ENCODE peak calls at places on chromosomes 4 and X, in eight cellular contexts. One of them, this sample, is unnamed.

GRCh38 chr4:91936301-91936700 is 367.5 kb upstream of the GRID2 start:
- DNase-seq in substantia nigra: no peak
- DNase-seq in T-helper 1 cell: no peak
- DNase-seq in NCI-H774: no peak
- DNase-seq in prostate gland: no peak
- DNase-seq in stimulated activated naive CD8-positive, alpha-beta T cell treated with anti-CD3 and anti-CD28 coated beads, Interleukin-15, Interleukin-2, amounts not matched to agents 100 U/mL and 50 U/mL, for 24 hours: no peak
- DNase-seq in lower lobe of right lung: no peak
- DNase-seq in cardiac fibroblast: peak; percentile 82
- DNase-seq in this sample: no peak

GRCh38 chr4:136009258-136009832 is 1522.9 kb downstream of the PCDH18 start:
- DNase-seq in T-helper 1 cell: no peak
- DNase-seq in lower lobe of right lung: no peak
- DNase-seq in stimulated activated naive CD8-positive, alpha-beta T cell treated with anti-CD3 and anti-CD28 coated beads, Interleukin-15, Interleukin-2, amounts not matched to agents 100 U/mL and 50 U/mL, for 24 hours: no peak
- DNase-seq in NCI-H774: no peak
- DNase-seq in cardiac fibroblast: no peak
- DNase-seq in substantia nigra: no peak
- DNase-seq in prostate gland: no peak
- DNase-seq in this sample: no peak

GRCh38 chr4:42915484-42915883 is 23.0 kb downstream of the GRXCR1 start:
- DNase-seq in lower lobe of right lung: no peak
- DNase-seq in T-helper 1 cell: no peak
- DNase-seq in cardiac fibroblast: no peak
- DNase-seq in NCI-H774: no peak
- DNase-seq in stimulated activated naive CD8-positive, alpha-beta T cell treated with anti-CD3 and anti-CD28 coated beads, Interleukin-15, Interleukin-2, amounts not matched to agents 100 U/mL and 50 U/mL, for 24 hours: no peak
- DNase-seq in substantia nigra: no peak
- DNase-seq in prostate gland: no peak
- DNase-seq in this sample: no peak

GRCh38 chrX:13473666-13474516 is 95.5 kb upstream of the EGFL6 start:
- DNase-seq in cardiac fibroblast: peak; percentile 56
- DNase-seq in T-helper 1 cell: no peak
- DNase-seq in substantia nigra: no peak
- DNase-seq in stimulated activated naive CD8-positive, alpha-beta T cell treated with anti-CD3 and anti-CD28 coated beads, Interleukin-15, Interleukin-2, amounts not matched to agents 100 U/mL and 50 U/mL, for 24 hours: no peak
- DNase-seq in prostate gland: no peak
- DNase-seq in lower lobe of right lung: no peak
- DNase-seq in NCI-H774: no peak
- DNase-seq in this sample: no peak

GRCh38 chr4:44912980-44913379 is 186.6 kb upstream of the GNPDA2 start:
- DNase-seq in lower lobe of right lung: no peak
- DNase-seq in prostate gland: no peak
- DNase-seq in stimulated activated naive CD8-positive, alpha-beta T cell treated with anti-CD3 and anti-CD28 coated beads, Interleukin-15, Interleukin-2, amounts not matched to agents 100 U/mL and 50 U/mL, for 24 hours: no peak
- DNase-seq in cardiac fibroblast: no peak
- DNase-seq in T-helper 1 cell: no peak
- DNase-seq in substantia nigra: no peak
- DNase-seq in NCI-H774: no peak
- DNase-seq in this sample: no peak

GRCh38 chr4:1289232-1290164 is at the start of gene MAEA:
- DNase-seq in NCI-H774: peak; percentile 94
- DNase-seq in cardiac fibroblast: peak; percentile 96
- DNase-seq in substantia nigra: peak; percentile 97
- DNase-seq in lower lobe of right lung: peak; percentile 97
- DNase-seq in T-helper 1 cell: peak; percentile 90
- DNase-seq in prostate gland: peak; percentile 96
- DNase-seq in stimulated activated naive CD8-positive, alpha-beta T cell treated with anti-CD3 and anti-CD28 coated beads, Interleukin-15, Interleukin-2, amounts not matched to agents 100 U/mL and 50 U/mL, for 24 hours: peak; percentile 97
- DNase-seq in this sample: peak; percentile 98

GRCh38 chr4:99473131-99473530 is 37.7 kb upstream of the C4orf17 start:
- DNase-seq in prostate gland: no peak
- DNase-seq in substantia nigra: no peak
- DNase-seq in NCI-H774: no peak
- DNase-seq in T-helper 1 cell: no peak
- DNase-seq in stimulated activated naive CD8-positive, alpha-beta T cell treated with anti-CD3 and anti-CD28 coated beads, Interleukin-15, Interleukin-2, amounts not matched to agents 100 U/mL and 50 U/mL, for 24 hours: no peak
- DNase-seq in cardiac fibroblast: no peak
- DNase-seq in lower lobe of right lung: no peak
- DNase-seq in this sample: no peak

GRCh38 chr4:52983563-52984303 is 121.6 kb downstream of the RASL11B start:
- DNase-seq in lower lobe of right lung: no peak
- DNase-seq in NCI-H774: peak; percentile 44
- DNase-seq in prostate gland: peak; percentile 42
- DNase-seq in cardiac fibroblast: peak; percentile 75
- DNase-seq in T-helper 1 cell: no peak
- DNase-seq in stimulated activated naive CD8-positive, alpha-beta T cell treated with anti-CD3 and anti-CD28 coated beads, Interleukin-15, Interleukin-2, amounts not matched to agents 100 U/mL and 50 U/mL, for 24 hours: no peak
- DNase-seq in substantia nigra: no peak
- DNase-seq in this sample: no peak

GRCh38 chr4:81084029-81084428 is 53.5 kb downstream of the BMP3 start:
- DNase-seq in stimulated activated naive CD8-positive, alpha-beta T cell treated with anti-CD3 and anti-CD28 coated beads, Interleukin-15, Interleukin-2, amounts not matched to agents 100 U/mL and 50 U/mL, for 24 hours: no peak
- DNase-seq in lower lobe of right lung: no peak
- DNase-seq in T-helper 1 cell: no peak
- DNase-seq in cardiac fibroblast: peak; percentile 48
- DNase-seq in prostate gland: peak; percentile 10
- DNase-seq in NCI-H774: no peak
- DNase-seq in substantia nigra: no peak
- DNase-seq in this sample: no peak

GRCh38 chr4:143700060-143700419 is 435 bp downstream of the FREM3 start:
- DNase-seq in prostate gland: no peak
- DNase-seq in cardiac fibroblast: peak; percentile 4
- DNase-seq in substantia nigra: no peak
- DNase-seq in NCI-H774: no peak
- DNase-seq in T-helper 1 cell: no peak
- DNase-seq in stimulated activated naive CD8-positive, alpha-beta T cell treated with anti-CD3 and anti-CD28 coated beads, Interleukin-15, Interleukin-2, amounts not matched to agents 100 U/mL and 50 U/mL, for 24 hours: peak; percentile 6
- DNase-seq in lower lobe of right lung: no peak
- DNase-seq in this sample: peak; percentile 56

GRCh38 chr4:162239992-162240769 is 76.4 kb upstream of the FSTL5 start:
- DNase-seq in T-helper 1 cell: no peak
- DNase-seq in prostate gland: no peak
- DNase-seq in cardiac fibroblast: no peak
- DNase-seq in lower lobe of right lung: no peak
- DNase-seq in stimulated activated naive CD8-positive, alpha-beta T cell treated with anti-CD3 and anti-CD28 coated beads, Interleukin-15, Interleukin-2, amounts not matched to agents 100 U/mL and 50 U/mL, for 24 hours: no peak
- DNase-seq in NCI-H774: no peak
- DNase-seq in substantia nigra: no peak
- DNase-seq in this sample: no peak

GRCh38 chrX:129144172-129145038 is 378.9 kb downstream of the SMARCA1 start:
- DNase-seq in lower lobe of right lung: no peak
- DNase-seq in substantia nigra: no peak
- DNase-seq in NCI-H774: no peak
- DNase-seq in stimulated activated naive CD8-positive, alpha-beta T cell treated with anti-CD3 and anti-CD28 coated beads, Interleukin-15, Interleukin-2, amounts not matched to agents 100 U/mL and 50 U/mL, for 24 hours: no peak
- DNase-seq in prostate gland: no peak
- DNase-seq in cardiac fibroblast: no peak
- DNase-seq in T-helper 1 cell: no peak
- DNase-seq in this sample: no peak

GRCh38 chr4:158168606-158169005 is 4.2 kb downstream of the GASK1B start:
- DNase-seq in cardiac fibroblast: no peak
- DNase-seq in prostate gland: no peak
- DNase-seq in substantia nigra: no peak
- DNase-seq in T-helper 1 cell: no peak
- DNase-seq in NCI-H774: no peak
- DNase-seq in stimulated activated naive CD8-positive, alpha-beta T cell treated with anti-CD3 and anti-CD28 coated beads, Interleukin-15, Interleukin-2, amounts not matched to agents 100 U/mL and 50 U/mL, for 24 hours: no peak
- DNase-seq in lower lobe of right lung: no peak
- DNase-seq in this sample: no peak

GRCh38 chr4:113020966-113021365 is 28.5 kb upstream of the ANK2 start:
- DNase-seq in cardiac fibroblast: peak; percentile 34
- DNase-seq in substantia nigra: no peak
- DNase-seq in NCI-H774: no peak
- DNase-seq in T-helper 1 cell: no peak
- DNase-seq in lower lobe of right lung: no peak
- DNase-seq in prostate gland: no peak
- DNase-seq in stimulated activated naive CD8-positive, alpha-beta T cell treated with anti-CD3 and anti-CD28 coated beads, Interleukin-15, Interleukin-2, amounts not matched to agents 100 U/mL and 50 U/mL, for 24 hours: no peak
- DNase-seq in this sample: no peak

GRCh38 chr4:4860803-4861591 is 1.5 kb downstream of the MSX1 start:
- DNase-seq in substantia nigra: no peak
- DNase-seq in prostate gland: no peak
- DNase-seq in T-helper 1 cell: no peak
- DNase-seq in stimulated activated naive CD8-positive, alpha-beta T cell treated with anti-CD3 and anti-CD28 coated beads, Interleukin-15, Interleukin-2, amounts not matched to agents 100 U/mL and 50 U/mL, for 24 hours: no peak
- DNase-seq in NCI-H774: no peak
- DNase-seq in cardiac fibroblast: peak; percentile 14
- DNase-seq in lower lobe of right lung: no peak
- DNase-seq in this sample: peak; percentile 62

GRCh38 chrX:9614016-9614415 is 149.2 kb downstream of the TBL1X start:
- DNase-seq in substantia nigra: no peak
- DNase-seq in prostate gland: no peak
- DNase-seq in stimulated activated naive CD8-positive, alpha-beta T cell treated with anti-CD3 and anti-CD28 coated beads, Interleukin-15, Interleukin-2, amounts not matched to agents 100 U/mL and 50 U/mL, for 24 hours: no peak
- DNase-seq in cardiac fibroblast: peak; percentile 40
- DNase-seq in T-helper 1 cell: no peak
- DNase-seq in NCI-H774: no peak
- DNase-seq in lower lobe of right lung: no peak
- DNase-seq in this sample: no peak

GRCh38 chr4:6689506-6689960 is 4.1 kb upstream of the S100P start:
- DNase-seq in NCI-H774: no peak
- DNase-seq in T-helper 1 cell: no peak
- DNase-seq in stimulated activated naive CD8-positive, alpha-beta T cell treated with anti-CD3 and anti-CD28 coated beads, Interleukin-15, Interleukin-2, amounts not matched to agents 100 U/mL and 50 U/mL, for 24 hours: no peak
- DNase-seq in substantia nigra: no peak
- DNase-seq in prostate gland: no peak
- DNase-seq in cardiac fibroblast: no peak
- DNase-seq in lower lobe of right lung: peak; percentile 73
- DNase-seq in this sample: no peak

GRCh38 chr4:7464259-7464655 is 29.5 kb upstream of the PSAPL1 start:
- DNase-seq in lower lobe of right lung: no peak
- DNase-seq in NCI-H774: no peak
- DNase-seq in stimulated activated naive CD8-positive, alpha-beta T cell treated with anti-CD3 and anti-CD28 coated beads, Interleukin-15, Interleukin-2, amounts not matched to agents 100 U/mL and 50 U/mL, for 24 hours: no peak
- DNase-seq in substantia nigra: no peak
- DNase-seq in T-helper 1 cell: no peak
- DNase-seq in prostate gland: no peak
- DNase-seq in cardiac fibroblast: no peak
- DNase-seq in this sample: no peak

GRCh38 chr4:145820407-145820806 is 118.2 kb downstream of the ZNF827 start:
- DNase-seq in T-helper 1 cell: no peak
- DNase-seq in cardiac fibroblast: no peak
- DNase-seq in stimulated activated naive CD8-positive, alpha-beta T cell treated with anti-CD3 and anti-CD28 coated beads, Interleukin-15, Interleukin-2, amounts not matched to agents 100 U/mL and 50 U/mL, for 24 hours: no peak
- DNase-seq in NCI-H774: no peak
- DNase-seq in lower lobe of right lung: no peak
- DNase-seq in substantia nigra: no peak
- DNase-seq in prostate gland: no peak
- DNase-seq in this sample: no peak

GRCh38 chr4:175469519-175469918 is 342.5 kb downstream of the GPM6A start:
- DNase-seq in substantia nigra: no peak
- DNase-seq in stimulated activated naive CD8-positive, alpha-beta T cell treated with anti-CD3 and anti-CD28 coated beads, Interleukin-15, Interleukin-2, amounts not matched to agents 100 U/mL and 50 U/mL, for 24 hours: no peak
- DNase-seq in T-helper 1 cell: no peak
- DNase-seq in prostate gland: no peak
- DNase-seq in lower lobe of right lung: no peak
- DNase-seq in NCI-H774: no peak
- DNase-seq in cardiac fibroblast: no peak
- DNase-seq in this sample: no peak